ENCODE peak calls at places on chromosomes 3 and 15, in eight cellular contexts. D, C, L, U, S, T, V and P are unnamed samples.

GRCh38 chr15:48928877-48929538 is 34.7 kb downstream of the SHC4 start:
- DNase-seq in D (no peak), C (no peak), L (no peak), U (no peak), S (no peak), T (no peak), V (no peak), P (no peak)

GRCh38 chr15:97902140-97902780 is 58.2 kb upstream of the ARRDC4 start:
- DNase-seq in D (no peak), C (no peak), L (no peak), U (no peak), S (no peak), T (no peak), V (no peak), P (no peak)

GRCh38 chr3:122826315-122826714 is 31.4 kb downstream of the SLC49A4 start:
- DNase-seq in D (no peak), C (no peak), L (no peak), U (no peak), S (no peak), T (no peak), V (no peak), P (no peak)

GRCh38 chr15:57090460-57090859 is 172.0 kb downstream of the TCF12 start:
- DNase-seq in D (no peak), C (no peak), L (no peak), U (no peak), S (no peak), T (no peak), V (no peak), P (no peak)

GRCh38 chr3:27127195-27127594 is 242.0 kb downstream of the NEK10 start:
- DNase-seq in D (no peak), C (no peak), L (no peak), U (no peak), S (no peak), T (no peak), V (no peak), P (no peak)

GRCh38 chr3:141465221-141465620 is 21.6 kb upstream of the RASA2 start:
- DNase-seq in D (no peak), C (no peak), L (no peak), U (no peak), S (no peak), T (no peak), V (no peak), P (no peak)

GRCh38 chr3:193929373-193929772 is 206.6 kb upstream of the HES1 start:
- DNase-seq in D (no peak), C (no peak), L (no peak), U (no peak), S (no peak), T (no peak), V (no peak), P (no peak)

GRCh38 chr15:56735589-56735988 is 2.3 kb upstream of the ZNF280D start:
- DNase-seq in D (no peak), C (no peak), L (no peak), U (no peak), S (no peak), T (no peak), V (no peak), P (no peak)

GRCh38 chr15:60539881-60540613 is 61.1 kb upstream of the ICE2 start:
- DNase-seq in D (no peak), C (no peak), L (no peak), U (no peak), S (no peak), T (no peak), V (no peak), P (no peak)

GRCh38 chr15:60538129-60538528 is 59.2 kb upstream of the ICE2 start:
- DNase-seq in D (no peak), C (no peak), L (no peak), U (no peak), S (no peak), T (no peak), V (no peak), P (no peak)

GRCh38 chr15:60539017-60539416 is 60.1 kb upstream of the ICE2 start:
- DNase-seq in D (no peak), C (no peak), L (no peak), U (no peak), S (no peak), T (no peak), V (no peak), P (no peak)

GRCh38 chr15:60544581-60545115 is 65.7 kb upstream of the ICE2 start:
- DNase-seq in D (no peak), C (no peak), L (no peak), U (no peak), S (no peak), T (no peak), V (no peak), P (no peak)

DNA sequence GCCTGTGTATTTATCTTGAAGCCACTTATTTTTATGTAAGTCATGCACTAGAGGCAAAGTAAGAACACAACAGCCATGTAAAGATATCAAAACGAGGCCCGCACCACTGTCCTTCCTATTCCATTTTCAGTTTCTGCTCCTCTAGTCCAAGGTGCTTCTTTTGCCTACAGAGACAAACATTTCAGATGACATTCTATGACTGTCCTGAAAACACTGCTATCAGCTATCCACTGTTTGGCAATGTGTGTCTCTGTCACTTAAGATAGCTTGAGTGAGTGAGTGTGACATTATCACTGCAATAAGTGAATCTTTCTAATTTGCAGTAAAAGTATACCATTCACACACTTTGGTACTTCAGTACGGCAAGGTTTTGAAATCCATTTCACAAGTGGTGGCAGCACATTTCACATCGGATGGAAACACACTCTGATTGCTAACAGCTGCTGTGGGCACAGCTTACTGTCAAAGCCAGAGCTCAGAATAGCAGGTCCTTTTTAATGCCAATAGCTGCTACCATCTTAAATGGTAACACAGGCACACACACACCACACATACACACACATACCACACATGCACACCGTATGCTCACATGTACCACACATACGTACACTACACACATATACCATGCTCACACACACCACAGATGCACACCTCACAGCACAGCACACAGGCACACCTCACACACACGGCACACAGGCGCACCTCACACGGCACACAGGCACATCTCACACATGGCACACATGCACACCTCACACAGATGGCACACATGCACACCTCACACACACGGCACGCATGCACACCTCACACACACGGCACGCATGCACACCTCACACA is 63.1 kb upstream of the ICE2 start:
- DNase-seq in D (no peak), C (no peak), L (no peak), U (no peak), S (no peak), T (no peak), V (no peak), P (no peak)
- H3K4me1 ChIP-seq in D (no peaks in the 10 kb centered on the region), C (peaks cover 1% of the 10 kb centered on the region), L (peaks cover 5% of the 10 kb centered on the region), U (peaks cover 2% of the 10 kb centered on the region), S (no peaks in the 10 kb centered on the region), T (no peaks in the 10 kb centered on the region), V (peaks cover 4% of the 10 kb centered on the region), P (no peaks in the 10 kb centered on the region)

GRCh38 chr15:69841046-69841828 is 256.5 kb downstream of the TLE3 start:
- DNase-seq in D (no peak), C (no peak), L (no peak), U (no peak), S (no peak), T (no peak), V (no peak), P (no peak)

GRCh38 chr15:69843267-69843666 is 254.4 kb downstream of the TLE3 start:
- DNase-seq in D (no peak), C (no peak), L (no peak), U (no peak), S (no peak), T (no peak), V (no peak), P (no peak)

GRCh38 chr15:69845159-69845558 is 252.6 kb downstream of the TLE3 start:
- DNase-seq in D (no peak), C (no peak), L (no peak), U (no peak), S (no peak), T (no peak), V (no peak), P (no peak)

GRCh38 chr15:69842851-69843250 is 254.9 kb downstream of the TLE3 start:
- DNase-seq in D (no peak), C (no peak), L (no peak), U (no peak), S (no peak), T (no peak), V (no peak), P (no peak)

DNA sequence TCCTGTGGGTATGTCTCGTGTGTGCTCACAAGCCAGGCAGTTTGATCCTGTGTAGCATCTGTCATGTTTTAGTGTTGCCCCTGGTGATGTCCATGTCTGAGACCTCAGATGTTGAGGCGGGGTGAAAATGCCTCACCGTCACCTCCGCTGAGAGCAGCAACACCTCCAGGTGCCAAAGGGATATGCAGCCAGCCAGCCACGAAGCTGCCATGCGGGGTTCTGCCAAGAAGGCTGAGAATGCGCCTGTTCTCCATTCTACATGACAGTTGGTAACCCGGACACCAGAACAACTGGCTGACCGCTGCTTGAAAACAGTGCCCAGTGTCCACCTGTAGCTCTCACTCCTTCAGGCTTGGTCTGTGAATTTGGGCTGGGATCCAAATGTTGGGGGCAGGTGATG is 253.8 kb downstream of the TLE3 start:
- DNase-seq in D (no peak), C (no peak), L (no peak), U (no peak), S (no peak), T (no peak), V (peak; percentile 53), P (no peak)
- H3K4me1 ChIP-seq in D (no peaks in the 10 kb centered on the region), C (peaks cover 3% of the 10 kb centered on the region), L (peaks cover 2% of the 10 kb centered on the region), U (no peaks in the 10 kb centered on the region), S (peaks cover 11% of the 10 kb centered on the region), T (peaks cover 3% of the 10 kb centered on the region), V (no peaks in the 10 kb centered on the region), P (peaks cover 2% of the 10 kb centered on the region)

DNA sequence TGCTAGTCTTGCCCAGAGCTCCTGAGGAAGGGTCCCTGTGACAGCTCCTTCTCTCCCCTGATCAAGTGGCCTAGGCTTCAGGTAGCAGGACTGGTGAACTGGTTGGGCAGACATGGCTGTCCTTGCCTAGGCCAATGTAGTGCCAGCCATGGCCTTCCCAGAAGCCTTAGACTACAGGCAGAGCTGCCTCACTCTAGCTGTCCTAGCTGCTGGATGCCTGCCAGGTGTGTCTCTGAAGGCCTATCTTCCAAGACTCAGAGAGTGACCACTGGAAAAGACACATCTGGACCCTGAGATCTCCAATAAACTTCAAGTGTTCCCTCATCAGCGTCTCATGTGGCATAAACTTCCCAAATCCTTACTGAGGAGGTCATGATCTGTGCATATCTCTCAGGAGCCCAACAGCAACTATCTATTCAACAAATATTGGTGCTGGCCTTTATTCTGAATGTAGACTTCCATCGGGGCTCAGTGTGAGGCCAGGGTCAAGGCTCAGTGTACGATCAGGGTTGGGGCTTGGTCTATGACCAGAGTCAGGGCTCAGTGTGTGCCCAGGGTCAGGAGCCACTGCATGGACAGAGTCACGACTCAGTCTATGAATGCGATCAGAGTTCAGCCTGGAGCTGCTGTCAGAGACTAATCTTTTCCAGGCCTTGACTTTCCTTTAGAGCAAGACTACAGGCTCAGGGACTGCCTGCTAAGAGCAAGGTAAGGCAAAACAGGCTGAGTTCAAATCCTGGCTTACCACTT is 36.5 kb upstream of the INSYN1 start:
- DNase-seq in D (no peak), C (no peak), L (no peak), U (no peak), S (no peak), T (no peak), V (no peak), P (no peak)
- H3K4me1 ChIP-seq in D (no peaks in the 10 kb centered on the region), C (peaks cover 5% of the 10 kb centered on the region), L (no peaks in the 10 kb centered on the region), U (peaks cover 12% of the 10 kb centered on the region), S (peaks cover 21% of the 10 kb centered on the region), T (no peaks in the 10 kb centered on the region), V (peaks cover 2% of the 10 kb centered on the region), P (peaks cover 15% of the 10 kb centered on the region)

DNA sequence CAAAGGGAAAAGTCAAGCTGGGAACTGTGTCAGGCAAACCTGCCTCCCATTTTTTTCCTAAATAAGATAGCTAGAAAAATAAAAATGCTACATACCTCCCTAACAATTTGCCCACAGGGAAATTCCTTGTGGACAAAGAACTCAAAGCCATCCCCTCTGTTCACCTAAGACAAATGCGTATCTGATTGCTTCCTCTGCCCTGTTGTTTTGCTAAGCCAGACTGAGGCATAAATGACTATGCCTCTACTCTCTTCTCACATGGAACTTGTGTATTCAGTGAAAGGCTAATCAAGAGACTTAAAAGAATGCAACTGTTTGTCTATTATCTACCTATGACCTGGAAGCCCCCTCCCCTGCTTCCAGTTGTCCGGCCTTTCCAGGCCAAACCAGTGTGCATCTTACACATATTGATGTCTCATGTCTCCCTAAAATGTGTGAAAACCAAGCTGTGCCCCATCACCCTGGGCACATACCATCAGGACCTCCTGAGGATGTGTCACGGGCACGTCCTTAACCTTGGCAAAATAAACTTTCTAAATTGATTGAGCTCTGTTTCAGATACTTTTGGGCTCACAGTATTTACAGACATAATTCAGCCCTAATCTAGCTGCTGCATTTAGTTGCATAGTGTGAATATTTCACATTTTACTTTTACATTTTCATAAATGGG is 15.8 kb downstream of the CHD2 start:
- DNase-seq in D (no peak), C (no peak), L (no peak), U (peak; percentile 36), S (no peak), T (no peak), V (no peak), P (no peak)
- H3K4me1 ChIP-seq in D (peaks cover 67% of the 10 kb centered on the region), C (peaks cover 12% of the 10 kb centered on the region), L (peaks cover 20% of the 10 kb centered on the region), U (no peaks in the 10 kb centered on the region), S (peaks cover 94% of the 10 kb centered on the region), T (peaks cover 48% of the 10 kb centered on the region), V (peaks cover 14% of the 10 kb centered on the region), P (peaks cover 1% of the 10 kb centered on the region)